ENCODE peak calls at places on chromosome 16, in eight cellular contexts. O is stomach; Y is lower lobe of right lung; P is CD8-positive, alpha-beta memory T cell; H is mucosa of descending colon; S is sigmoid colon; C is small intestine; Z is IMR-90. M is an unnamed sample. For H3K4me1 and H3K9me3, the result is how much of the 10 kb centered on the place peaks cover.

GRCh38 chr16:70582280-70582978 is 58.8 kb downstream of the SF3B3 start:
- DNase-seq in O (no peak), Y (no peak), P (no peak), H (no peak), S (no peak), C (no peak), Z (no peak), M (no peak)

GRCh38 chr16:16028311-16028999 is 79.0 kb downstream of the ABCC1 start:
- DNase-seq in O (peak), Y (no peak), P (no peak), H (no peak), S (no peak), C (peak), Z (no peak), M (no peak)

GRCh38 chr16:9495824-9496223 is 404.4 kb downstream of the HAPSTR1 start:
- DNase-seq in O (no peak), Y (no peak), P (no peak), H (no peak), S (no peak), C (no peak), Z (no peak), M (no peak)

GRCh38 chr16:56191807-56192643 is 736 bp downstream of the GNAO1 start:
- DNase-seq in O (no peak), Y (no peak), P (no peak), H (peak), S (no peak), C (no peak), Z (no peak), M (no peak)

GRCh38 chr16:29662729-29663019 is 373 bp upstream of the SPN start:
- DNase-seq in O (peak), Y (peak), P (peak), H (peak), S (no peak), C (peak), Z (no peak), M (no peak)

GRCh38 chr16:48091077-48091476 is 64.7 kb downstream of the ABCC12 start:
- DNase-seq in O (no peak), Y (no peak), P (no peak), H (no peak), S (no peak), C (no peak), Z (no peak), M (no peak)

GRCh38 chr16:68246671-68247070 is 1.5 kb downstream of the PLA2G15 start:
- DNase-seq in O (no peak), Y (peak), P (no peak), H (peak), S (no peak), C (peak), Z (no peak), M (no peak)

GRCh38 chr16:77584205-77584859 is 138.0 kb upstream of the NUDT7 start:
- DNase-seq in O (peak), Y (no peak), P (peak), H (no peak), S (no peak), C (peak), Z (peak), M (no peak)

GRCh38 chr16:2867661-2867986 is 9.7 kb upstream of the PRSS22 start:
- DNase-seq in O (no peak), Y (no peak), P (no peak), H (no peak), S (no peak), C (no peak), Z (no peak), M (no peak)

GRCh38 chr16:83420206-83420760 is 387.5 kb upstream of the HSBP1 start:
- DNase-seq in O (no peak), Y (no peak), P (no peak), H (no peak), S (no peak), C (no peak), Z (peak), M (no peak)

GRCh38 chr16:79672524-79672923 is 72.0 kb upstream of the MAF start:
- DNase-seq in O (no peak), Y (no peak), P (no peak), H (no peak), S (no peak), C (no peak), Z (no peak), M (no peak)

GRCh38 chr16:55052335-55053070 is 121.8 kb downstream of the IRX5 start:
- DNase-seq in O (no peak), Y (no peak), P (no peak), H (no peak), S (peak), C (no peak), Z (no peak), M (no peak)

GRCh38 chr16:17269434-17269833 is 201.3 kb downstream of the XYLT1 start:
- DNase-seq in O (no peak), Y (no peak), P (no peak), H (no peak), S (no peak), C (no peak), Z (peak), M (no peak)

GRCh38 chr16:50322333-50322732 is 46.5 kb downstream of the BRD7 start:
- DNase-seq in O (no peak), Y (no peak), P (no peak), H (no peak), S (no peak), C (no peak), Z (no peak), M (no peak)

GRCh38 chr16:3035972-3036725 is 595 bp downstream of the BICDL2 start:
- DNase-seq in O (peak), Y (peak), P (no peak), H (peak), S (no peak), C (peak), Z (no peak), M (no peak)

GRCh38 chr16:48128769-48129168 is 27.0 kb downstream of the ABCC12 start:
- DNase-seq in O (no peak), Y (no peak), P (no peak), H (no peak), S (no peak), C (no peak), Z (no peak), M (no peak)

GRCh38 chr16:71214771-71215381 is 15.6 kb downstream of the HYDIN start:
- DNase-seq in O (no peak), Y (no peak), P (no peak), H (no peak), S (no peak), C (peak), Z (no peak), M (no peak)

GRCh38 chr16:81713295-81713772 is 65.8 kb upstream of the PLCG2 start:
- DNase-seq in O (no peak), Y (no peak), P (no peak), H (no peak), S (no peak), C (no peak), Z (no peak), M (no peak)

GRCh38 chr16:69566437-69567030 is 768 bp downstream of the NFAT5 start:
- DNase-seq in O (peak), Y (peak), P (peak), H (peak), S (peak), C (no peak), Z (peak), M (peak)

GRCh38 chr16:11674818-11675560 is 6.7 kb downstream of the SNN start:
- DNase-seq in O (no peak), Y (no peak), P (no peak), H (no peak), S (no peak), C (peak), Z (peak), M (no peak)

GRCh38 chr16:68984467-68984866 is 121.0 kb upstream of the HAS3 start:
- DNase-seq in O (no peak), Y (no peak), P (no peak), H (no peak), S (no peak), C (no peak), Z (no peak), M (no peak)

GRCh38 chr16:83533193-83533592 is 274.6 kb upstream of the HSBP1 start:
- DNase-seq in O (no peak), Y (no peak), P (no peak), H (no peak), S (no peak), C (no peak), Z (peak), M (peak)

GRCh38 chr16:60271382-60272180 is 1537.5 kb upstream of the GOT2 start:
- DNase-seq in O (no peak), Y (no peak), P (no peak), H (no peak), S (no peak), C (no peak), Z (no peak), M (no peak)

GRCh38 chr16:17743578-17743977 is 272.8 kb upstream of the XYLT1 start:
- DNase-seq in O (no peak), Y (no peak), P (no peak), H (no peak), S (no peak), C (no peak), Z (no peak), M (no peak)

GRCh38 chr16:68369697-68370096 is 58.9 kb downstream of the PRMT7 start:
- DNase-seq in O (no peak), Y (peak), P (no peak), H (peak), S (no peak), C (no peak), Z (no peak), M (no peak)

GRCh38 chr16:80012586-80012985 is 412.0 kb upstream of the MAF start:
- DNase-seq in O (no peak), Y (no peak), P (no peak), H (no peak), S (no peak), C (no peak), Z (no peak), M (no peak)

GRCh38 chr16:84617631-84618427 is at the start of gene COTL1:
- DNase-seq in O (peak), Y (peak), P (peak), H (peak), S (peak), C (peak), Z (peak), M (peak)

GRCh38 chr16:12371497-12371896 is 395.0 kb downstream of the SNX29 start:
- DNase-seq in O (no peak), Y (no peak), P (no peak), H (no peak), S (no peak), C (no peak), Z (no peak), M (no peak)

GRCh38 chr16:11094075-11094593 is 149.8 kb downstream of the CLEC16A start:
- DNase-seq in O (no peak), Y (no peak), P (no peak), H (no peak), S (peak), C (no peak), Z (peak), M (no peak)

GRCh38 chr16:81586421-81586820 is 141.8 kb downstream of the CMIP start:
- DNase-seq in O (no peak), Y (no peak), P (no peak), H (no peak), S (no peak), C (no peak), Z (peak), M (no peak)

GRCh38 chr16:15919331-15919730 is 30.1 kb upstream of the ABCC1 start:
- DNase-seq in O (no peak), Y (no peak), P (no peak), H (no peak), S (no peak), C (no peak), Z (peak), M (no peak)

GRCh38 chr16:48115299-48115698 is 40.5 kb downstream of the ABCC12 start:
- DNase-seq in O (no peak), Y (no peak), P (no peak), H (no peak), S (no peak), C (no peak), Z (no peak), M (no peak)

GRCh38 chr16:56606688-56607618 is 1.4 kb upstream of the MT2A start:
- DNase-seq in O (peak), Y (peak), P (no peak), H (peak), S (peak), C (no peak), Z (peak), M (peak)

GRCh38 chr16:25148568-25149215 is 37.1 kb downstream of the LCMT1 start:
- DNase-seq in O (no peak), Y (no peak), P (no peak), H (no peak), S (no peak), C (no peak), Z (no peak), M (no peak)

GRCh38 chr16:84728853-84729424 is 29.1 kb downstream of the USP10 start:
- DNase-seq in O (no peak), Y (no peak), P (no peak), H (no peak), S (no peak), C (no peak), Z (no peak), M (no peak)

GRCh38 chr16:84143784-84144199 is 1.2 kb downstream of the HSDL1 start:
- DNase-seq in O (no peak), Y (no peak), P (no peak), H (no peak), S (no peak), C (peak), Z (no peak), M (no peak)

GRCh38 chr16:49921791-49922456 is 66.0 kb upstream of the ZNF423 start:
- DNase-seq in O (peak), Y (peak), P (no peak), H (no peak), S (peak), C (peak), Z (peak), M (no peak)

GRCh38 chr16:82079892-82080291 is 44.8 kb downstream of the HSD17B2 start:
- DNase-seq in O (no peak), Y (no peak), P (no peak), H (no peak), S (no peak), C (no peak), Z (no peak), M (no peak)

DNA sequence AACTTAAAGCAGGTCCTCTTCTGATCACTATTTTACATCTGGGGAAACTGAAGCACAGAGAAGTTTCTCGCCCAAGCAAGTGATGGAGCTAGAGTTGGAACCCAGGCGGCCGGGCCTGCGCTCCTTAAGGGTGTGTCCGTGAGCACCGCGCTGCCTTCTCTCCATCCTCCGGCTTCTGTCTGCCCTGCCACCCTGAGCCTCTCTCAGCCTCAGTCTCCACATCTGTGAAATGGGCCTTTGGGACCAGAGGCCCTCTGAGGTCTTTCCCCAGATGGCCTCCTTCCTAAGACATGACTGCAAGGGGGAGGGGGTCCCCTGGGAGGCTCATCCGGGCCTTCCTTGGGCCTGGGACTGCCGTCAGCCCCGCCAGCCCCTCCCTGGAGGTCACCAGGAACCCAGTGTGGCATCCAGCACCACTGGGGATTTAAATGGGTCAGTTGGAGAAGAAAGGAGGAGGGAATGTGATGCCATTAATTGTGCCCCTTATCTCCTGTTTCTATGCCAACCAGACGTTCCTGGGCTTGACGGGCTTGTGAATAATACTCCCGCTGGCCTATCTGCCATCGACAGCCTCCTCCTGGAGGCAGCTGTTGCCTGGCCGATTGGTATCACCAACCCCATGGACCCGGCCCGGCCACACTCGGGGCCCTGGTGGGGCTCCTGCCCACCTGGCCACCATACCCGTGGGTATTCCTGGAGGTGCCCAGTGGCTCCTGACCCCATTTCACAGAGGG is 5.1 kb downstream of the ZFPM1 start:
- DNase-seq in O (no peak), Y (no peak), P (no peak), H (no peak), S (no peak), C (no peak), Z (no peak), M (no peak)
- H3K4me1 ChIP-seq in O (half or more), Y (under half), P (half or more), H (under half), S (under half), C (under half), Z (under half), M (under half)

GRCh38 chr16:57892041-57892440 is 78.9 kb downstream of the CNGB1 start:
- DNase-seq in O (no peak), Y (no peak), P (no peak), H (no peak), S (no peak), C (no peak), Z (peak), M (no peak)
- H3K9me3 ChIP-seq in O (under half), Y (under half), P (under half), H (under half), S (under half), C (under half), Z (under half), M (under half)

GRCh38 chr16:28503470-28504259 is 3.0 kb downstream of the IL27 start:
- DNase-seq in O (no peak), Y (no peak), P (no peak), H (no peak), S (no peak), C (no peak), Z (no peak), M (no peak)

GRCh38 chr16:28499854-28500253 is 5.4 kb downstream of the APOBR start:
- DNase-seq in O (no peak), Y (no peak), P (no peak), H (no peak), S (no peak), C (no peak), Z (no peak), M (no peak)

GRCh38 chr16:28502290-28502689 is 4.3 kb downstream of the IL27 start:
- DNase-seq in O (no peak), Y (no peak), P (no peak), H (no peak), S (no peak), C (no peak), Z (no peak), M (no peak)

GRCh38 chr16:28498666-28499065 is 4.2 kb downstream of the APOBR start:
- DNase-seq in O (no peak), Y (no peak), P (no peak), H (no peak), S (no peak), C (no peak), Z (no peak), M (no peak)

DNA sequence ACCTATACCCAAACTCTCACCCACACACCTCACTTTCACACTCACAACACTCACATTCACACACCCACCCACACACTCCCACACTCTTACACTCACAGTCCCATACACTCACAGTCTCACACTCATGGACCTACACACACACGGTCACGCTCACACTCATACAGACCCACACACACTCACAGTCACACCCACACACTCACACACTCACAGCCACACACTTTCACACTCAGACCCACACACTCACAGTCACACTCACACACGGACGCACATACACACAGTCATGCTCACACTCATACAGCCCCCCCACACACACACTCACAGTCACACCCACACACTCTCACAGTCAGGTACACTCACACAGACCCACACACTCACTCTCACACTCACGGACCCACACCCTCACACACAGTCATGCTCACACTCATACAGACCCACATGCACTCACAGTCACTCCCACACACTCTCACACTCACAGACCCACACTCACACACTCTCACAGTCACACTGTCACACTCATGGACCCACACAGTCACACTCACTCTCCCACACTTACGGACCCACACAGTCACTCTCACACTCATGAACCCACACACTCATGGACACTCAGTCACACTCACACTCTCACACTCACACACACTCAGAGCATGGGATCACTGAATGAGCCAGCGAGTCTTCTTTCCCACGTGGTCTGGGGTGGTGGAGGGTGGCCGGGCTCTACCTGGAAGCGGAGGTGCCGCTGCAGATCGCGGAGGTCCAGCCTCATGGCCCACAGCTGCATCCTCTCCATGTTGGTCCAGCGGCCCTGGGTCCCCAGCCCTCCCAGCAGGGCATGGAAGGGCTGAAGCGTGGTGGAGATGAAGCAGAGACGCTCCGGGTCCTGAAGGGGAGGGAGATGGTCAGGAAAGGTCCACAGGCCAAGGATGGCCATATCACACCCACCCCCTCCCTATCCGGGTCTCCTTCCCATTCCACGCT is 5.1 kb downstream of the IL27 start:
- DNase-seq in O (no peak), Y (no peak), P (no peak), H (no peak), S (no peak), C (no peak), Z (no peak), M (no peak)
- H3K4me1 ChIP-seq in O (under half), Y (under half), P (under half), H (under half), S (under half), C (under half), Z (under half), M (under half)

DNA sequence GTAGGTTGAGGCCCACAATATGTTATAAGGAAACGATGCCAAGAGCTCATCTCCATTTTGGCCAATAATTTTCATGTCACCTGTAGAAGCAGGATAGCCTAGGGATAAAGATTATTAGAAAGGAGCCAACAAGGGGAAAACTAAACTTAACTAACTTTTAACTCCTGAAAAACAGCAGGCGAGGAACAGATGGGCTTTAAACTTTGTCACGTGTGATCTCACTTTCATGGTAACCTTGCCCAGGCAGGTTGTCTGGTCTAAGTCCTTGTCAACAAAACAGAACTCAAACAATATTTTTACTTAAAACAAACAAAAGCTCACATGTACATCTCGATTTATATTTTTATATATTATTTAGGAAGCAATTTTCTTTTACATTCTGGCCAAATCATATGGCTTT is 1672.0 kb downstream of the TP53TG3F start:
- DNase-seq in O (no peak), Y (no peak), P (no peak), H (no peak), S (no peak), C (no peak), Z (no peak), M (no peak)
- H3K9me3 ChIP-seq in O (under half), Y (under half), P (under half), H (under half), S (under half), C (under half), Z (under half), M (under half)